ENCODE peak calls at places on chromosomes 16 and 17, in four cellular contexts. A is GM12878, M is K562, X is HepG2. V is an unnamed sample.

GRCh38 chr17:16428098-16428882 is 12.9 kb downstream of the TRPV2 start:
- DNase-seq in A (no peak), M (peak; percentile 69), X (peak; percentile 64), V (peak; percentile 74)

GRCh38 chr17:70636517-70637133 is 467.3 kb downstream of the KCNJ2 start:
- DNase-seq in A (no peak), M (peak; percentile 21), X (peak; percentile 29), V (no peak)

GRCh38 chr17:40433551-40434384 is 9.5 kb upstream of the IGFBP4 start:
- DNase-seq in A (no peak), M (peak; percentile 59), X (no peak), V (peak; percentile 75)

GRCh38 chr17:57849163-57849873 is 526 bp downstream of the MRPS23 start:
- DNase-seq in A (no peak), M (no peak), X (no peak), V (no peak)

GRCh38 chr16:82152641-82153094 is 17.4 kb downstream of the MPHOSPH6 start:
- DNase-seq in A (no peak), M (peak; percentile 42), X (peak; percentile 20), V (no peak)

GRCh38 chr17:72402727-72403210 is 281.9 kb downstream of the SOX9 start:
- DNase-seq in A (no peak), M (no peak), X (no peak), V (no peak)

GRCh38 chr16:11047939-11048500 is 103.7 kb downstream of the CLEC16A start:
- DNase-seq in A (no peak), M (no peak), X (no peak), V (no peak)

GRCh38 chr16:13012591-13012990 is 111.2 kb downstream of the SHISA9 start:
- DNase-seq in A (no peak), M (no peak), X (no peak), V (no peak)

GRCh38 chr17:73652886-73653480 is 8.7 kb upstream of the SDK2 start:
- DNase-seq in A (no peak), M (no peak), X (no peak), V (no peak)

GRCh38 chr16:12294471-12294870 is 317.9 kb downstream of the SNX29 start:
- DNase-seq in A (no peak), M (no peak), X (no peak), V (no peak)

GRCh38 chr16:57551057-57551456 is 8.6 kb downstream of the ADGRG5 start:
- DNase-seq in A (no peak), M (no peak), X (no peak), V (no peak)

DNA sequence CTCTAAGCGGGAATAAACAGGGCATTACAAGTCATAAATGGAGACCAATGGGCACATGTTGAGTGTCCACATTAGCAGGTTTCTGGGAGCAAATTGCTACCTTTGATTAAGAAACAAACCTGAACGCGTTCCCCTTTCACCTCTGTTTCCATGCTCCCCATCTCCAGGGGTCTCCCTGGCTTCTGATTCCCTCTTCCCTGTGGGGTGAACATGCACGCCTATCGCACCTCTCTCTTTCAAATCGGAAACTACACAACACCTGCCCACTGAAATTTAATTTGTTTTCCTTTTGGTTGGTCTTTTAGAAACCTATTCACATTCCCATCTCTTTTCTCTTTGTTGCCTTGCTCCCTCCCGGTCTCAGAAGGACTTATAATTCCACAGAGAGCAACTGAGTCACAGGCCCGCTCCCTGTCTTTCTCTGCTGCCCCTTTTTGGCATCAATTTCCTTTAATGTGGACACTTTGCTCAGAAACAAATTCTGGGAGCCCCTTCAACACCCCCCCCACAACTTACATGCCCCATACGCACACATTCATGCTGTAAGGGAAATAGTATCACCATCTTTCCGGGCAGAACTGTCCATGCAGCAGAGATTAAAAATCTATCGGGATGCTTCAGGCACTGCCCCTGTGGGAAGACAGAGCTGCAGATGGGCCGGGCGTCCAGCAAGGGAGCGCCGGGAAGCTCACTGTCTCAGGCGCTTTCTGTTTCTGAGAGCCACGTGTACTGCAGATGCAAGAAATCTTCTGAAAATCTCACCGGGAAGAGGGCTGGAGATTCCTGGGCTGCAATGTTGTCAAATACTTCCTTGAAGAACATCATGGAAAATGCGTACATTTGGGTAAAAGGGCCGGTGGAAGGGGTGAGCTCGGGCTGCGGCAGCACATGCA is 7.2 kb upstream of the FOXF1 start:
- DNase-seq in A (no peak), M (no peak), X (no peak), V (no peak)
- TF ChIP-seq CREM in A (no peak), M (no peak), X (no peak), V (no peak)

DNA sequence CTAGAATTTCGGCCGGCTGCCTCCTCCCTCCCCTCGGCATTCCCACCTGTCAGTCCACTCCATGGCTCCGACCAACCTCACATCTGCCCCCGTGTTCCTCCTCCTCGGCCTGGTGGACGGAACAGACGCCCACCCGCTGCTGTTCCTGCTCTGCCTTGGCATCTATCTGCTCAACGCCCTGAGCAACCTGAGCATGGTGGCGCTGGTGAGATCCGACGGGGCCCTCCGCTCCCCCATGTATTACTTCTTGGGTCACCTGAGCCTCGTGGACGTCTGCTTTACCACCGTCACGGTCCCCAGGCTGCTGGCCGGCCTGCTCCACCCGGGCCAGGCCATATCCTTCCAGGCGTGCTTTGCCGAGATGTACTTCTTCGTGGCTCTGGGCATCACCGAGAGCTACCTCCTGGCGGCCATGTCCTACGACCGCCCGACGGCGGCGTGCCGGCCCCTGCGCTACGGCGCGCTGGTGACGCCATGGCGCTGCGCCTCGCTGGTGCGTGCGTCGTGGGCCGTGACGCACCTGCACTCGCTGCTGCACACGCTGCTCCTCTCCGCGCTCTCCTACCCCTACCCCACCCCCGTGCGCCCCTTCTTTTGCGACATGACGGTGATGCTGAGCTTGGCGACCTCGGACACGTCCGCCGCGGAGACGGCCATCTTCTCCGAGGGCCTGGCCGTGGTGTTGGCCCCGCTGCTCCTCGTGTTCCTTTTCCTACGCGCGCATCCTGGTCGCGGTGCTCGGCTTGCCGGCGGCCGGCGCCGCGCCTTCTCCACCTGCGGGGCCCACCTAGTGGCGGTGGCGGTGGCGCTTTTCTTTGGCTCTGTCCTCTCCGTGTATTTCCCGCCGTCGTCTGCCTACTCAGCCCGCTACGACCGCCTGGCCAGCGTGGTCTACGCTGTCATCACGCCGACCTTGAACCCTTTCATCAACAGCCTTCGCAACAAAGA is at the start of gene OR3A2:
- DNase-seq in A (no peak), M (no peak), X (no peak), V (peak; percentile 49)
- TF ChIP-seq MAX in A (no peak), M (no peak), X (no peak), V (peak; percentile 58)

DNA sequence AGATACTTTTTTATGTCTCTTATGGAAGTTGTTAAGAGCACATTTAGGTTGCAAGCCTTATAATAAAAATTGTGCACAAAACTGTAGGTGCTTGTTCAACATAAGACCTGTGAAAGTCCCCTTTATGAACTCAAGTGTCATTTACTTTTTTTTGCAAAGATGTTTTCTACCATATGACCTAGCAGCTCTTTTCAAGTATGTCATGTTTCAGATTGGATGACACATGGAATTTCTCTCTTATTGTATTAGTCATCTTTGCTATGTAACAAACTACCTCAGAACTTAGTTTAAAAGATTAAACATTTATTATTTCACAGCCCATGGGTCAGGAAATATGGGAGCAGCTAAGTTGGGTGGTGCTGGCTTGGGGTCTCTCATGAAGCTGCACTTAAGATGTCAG is 57.9 kb downstream of the PHKB start:
- DNase-seq in A (no peak), M (no peak), X (no peak), V (no peak)
- TF ChIP-seq CREM in A (no peak), M (no peak), X (no peak), V (no peak)

GRCh38 chr17:27475070-27475673 is 18.9 kb downstream of the KSR1 start:
- DNase-seq in A (no peak), M (no peak), X (no peak), V (no peak)
- TF ChIP-seq MAX in A (no peak), M (no peak), X (no peak), V (no peak)

DNA sequence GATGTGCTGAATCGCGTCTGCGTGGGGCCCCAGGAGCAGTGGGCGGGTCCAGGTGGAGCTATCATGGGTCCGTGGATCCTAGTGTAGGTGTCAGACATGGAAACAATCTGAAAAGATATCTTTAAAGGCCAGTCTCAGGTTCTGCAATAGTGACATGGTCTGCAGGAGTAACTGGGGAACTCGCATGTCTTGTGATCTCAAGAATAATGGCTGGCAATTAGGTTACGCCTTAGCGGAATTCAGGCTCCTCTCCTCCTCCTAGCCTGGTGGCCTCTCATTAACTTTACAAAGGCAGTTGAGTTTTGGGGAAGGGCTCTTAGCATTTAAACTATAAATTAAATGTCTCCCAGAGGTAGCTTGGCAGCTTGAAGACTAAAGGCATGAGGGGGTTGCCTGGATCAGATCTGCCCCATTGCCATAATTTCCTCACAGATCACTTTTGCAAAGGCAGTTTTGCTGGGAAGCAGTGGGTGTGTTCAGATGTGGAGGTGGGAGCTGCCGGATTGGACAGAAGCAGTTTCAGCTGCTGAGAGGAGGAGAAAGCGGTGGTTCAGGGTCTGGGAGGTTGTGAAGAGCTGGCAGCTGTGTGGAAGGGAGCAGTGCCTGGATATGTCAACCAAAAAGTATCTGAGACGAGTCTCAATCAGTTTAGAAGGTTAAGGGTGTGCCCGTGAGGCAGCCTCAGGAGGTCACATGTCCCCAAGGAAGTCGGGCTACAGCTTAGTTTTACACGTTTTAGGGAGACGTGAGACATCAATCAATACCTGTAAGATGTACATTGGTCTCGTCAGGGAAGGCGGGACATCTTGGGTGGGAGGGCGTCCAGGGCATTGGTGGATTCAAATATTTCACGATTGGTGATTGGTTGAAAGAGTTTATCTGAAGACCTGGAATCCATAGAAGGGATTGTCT is 2.7 kb downstream of the TBCD start:
- DNase-seq in A (no peak), M (peak; percentile 80), X (no peak), V (peak; percentile 70)
- TF ChIP-seq CREM in A (no peak), M (peak; percentile 54), X (no peak), V (no peak)

DNA sequence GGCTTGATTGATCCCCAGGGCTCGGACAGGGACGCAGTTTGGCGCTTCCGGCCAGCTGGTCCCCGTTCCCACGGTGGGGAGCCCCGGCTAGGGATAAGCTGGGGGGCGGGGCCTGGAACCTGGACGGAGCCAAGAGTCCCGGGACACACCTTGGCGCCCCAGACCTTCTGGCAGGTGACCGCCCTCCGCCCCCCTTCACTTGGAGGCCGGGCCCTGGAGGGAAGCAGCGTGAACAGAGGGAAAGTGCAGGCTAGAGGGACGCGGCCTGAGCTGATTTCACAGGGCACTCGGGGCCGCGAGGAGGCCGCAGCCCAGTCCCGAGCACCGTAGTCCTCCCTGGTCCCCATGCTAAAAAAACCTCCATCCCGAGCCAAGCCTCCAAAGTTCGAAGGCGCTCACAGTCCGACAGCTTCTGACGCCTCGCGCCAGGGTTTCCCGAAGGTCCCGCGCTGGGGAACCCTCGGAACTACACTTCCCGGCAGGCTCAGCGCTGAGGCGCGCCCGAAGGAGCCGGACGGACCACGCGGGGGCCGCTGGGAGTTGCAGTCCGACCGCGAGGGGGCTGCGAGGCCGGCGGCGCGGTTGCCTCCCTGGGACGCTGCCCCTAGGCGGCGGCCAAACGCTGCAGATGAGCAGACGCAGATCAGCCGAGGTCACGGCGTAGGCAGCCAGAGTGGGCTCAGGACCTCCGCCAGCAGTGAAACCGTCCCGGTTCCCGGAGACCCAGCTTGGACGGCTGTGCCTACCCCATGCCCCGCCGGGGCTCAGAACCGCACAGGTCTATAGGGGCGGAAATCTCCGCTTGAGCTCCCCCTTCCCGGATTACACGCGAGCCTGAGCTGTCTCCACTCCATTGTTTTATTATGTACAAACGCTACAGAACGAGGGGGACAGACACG is at the start of gene TBX6:
- DNase-seq in A (peak; percentile 64), M (peak; percentile 91), X (peak; percentile 88), V (peak; percentile 97)
- TF ChIP-seq MAX in A (peak; percentile 62), M (no peak), X (peak; percentile 77), V (peak; percentile 81)

DNA sequence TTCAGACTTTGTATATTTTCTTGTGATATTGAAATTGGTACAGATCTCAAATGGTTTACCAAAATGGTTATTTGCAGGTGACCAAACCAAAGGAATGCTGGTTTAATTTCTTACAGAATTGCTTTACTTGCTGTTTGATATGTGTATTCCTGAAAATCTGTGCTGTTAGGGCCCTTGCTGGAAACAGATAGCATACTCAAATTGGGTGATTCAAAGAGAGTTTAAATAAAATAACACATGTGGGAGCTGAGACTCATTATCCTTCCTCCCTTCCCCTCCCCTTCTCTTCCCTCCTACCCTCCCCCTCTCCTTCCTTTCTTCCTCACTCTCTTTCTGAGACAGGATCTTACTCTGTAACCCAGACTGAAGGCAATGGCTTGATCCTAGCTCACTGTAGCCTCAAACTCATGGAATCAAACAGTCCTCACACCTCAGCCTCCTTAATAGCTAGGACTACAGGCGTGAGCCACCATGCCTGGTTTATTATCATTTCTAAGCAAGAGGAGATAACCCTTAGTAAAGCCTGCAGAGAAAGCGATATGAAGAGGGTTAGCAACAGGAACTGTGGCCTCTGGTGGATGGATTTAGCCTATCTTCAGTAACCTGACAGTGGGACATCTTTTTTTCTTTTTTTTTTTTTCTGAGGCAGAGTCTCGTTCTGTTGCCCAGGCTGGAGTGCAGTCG is 141.9 kb downstream of the BCAS3 start:
- DNase-seq in A (no peak), M (peak; percentile 10), X (no peak), V (no peak)
- TF ChIP-seq CREM in A (no peak), M (no peak), X (no peak), V (no peak)

V was measured in WTC11.